ENCODE peak calls at places on chromosomes 5 and 9, in four cellular contexts. W is ascending aorta, I is mesendoderm, A is dorsolateral prefrontal cortex. X is an unnamed sample. For H3K27me3, the result is how much of the 10 kb centered on the place peaks cover.

GRCh38 chr9:9729082-9729481 is 883.7 kb downstream of the PTPRD start:
- DNase-seq in I (no peak), W (no peak), A (no peak), X (no peak)

GRCh38 chr5:115160975-115161475 is 8.7 kb downstream of the TRIM36 start:
- DNase-seq in A (no peak), W (no peak), I (no peak), X (no peak)

GRCh38 chr5:154168395-154168794 is 22.1 kb upstream of the GALNT10 start:
- DNase-seq in A (no peak), I (no peak), W (no peak), X (no peak)

GRCh38 chr5:14439087-14439841 is 142.3 kb upstream of the OTULINL start:
- DNase-seq in I (no peak), A (no peak), W (no peak), X (no peak)

GRCh38 chr5:163964650-163965049 is 459.2 kb downstream of the MAT2B start:
- DNase-seq in I (no peak), W (no peak), A (no peak), X (no peak)

GRCh38 chr5:65125681-65126080 is 356.0 kb downstream of the ADAMTS6 start:
- DNase-seq in W (no peak), A (no peak), I (no peak), X (no peak)

GRCh38 chr5:4058899-4059298 is 463.3 kb downstream of the IRX1 start:
- DNase-seq in I (peak), W (peak), A (no peak), X (no peak)

GRCh38 chr5:159001247-159001646 is 98.5 kb downstream of the EBF1 start:
- DNase-seq in W (no peak), I (no peak), A (no peak), X (no peak)

GRCh38 chr9:136676297-136676794 is 10.9 kb downstream of the AGPAT2 start:
- DNase-seq in A (no peak), W (no peak), I (no peak), X (no peak)

GRCh38 chr5:124795829-124796228 is 49.4 kb upstream of the ZNF608 start:
- DNase-seq in W (no peak), I (no peak), A (no peak), X (no peak)

GRCh38 chr9:124792976-124793594 is 16.2 kb downstream of the OLFML2A start:
- DNase-seq in W (no peak), I (no peak), A (no peak), X (no peak)

GRCh38 chr5:76192837-76193236 is 109.7 kb downstream of the SV2C start:
- DNase-seq in I (no peak), A (no peak), W (no peak), X (no peak)

GRCh38 chr9:84669008-84669292 is 579 bp upstream of the NTRK2 start:
- DNase-seq in W (no peak), I (no peak), A (no peak), X (no peak)

GRCh38 chr5:178455480-178455835 is 134.7 kb downstream of the COL23A1 start:
- DNase-seq in I (no peak), W (no peak), A (no peak), X (no peak)

GRCh38 chr5:178284095-178284675 is 51.6 kb upstream of the PHYKPL start:
- DNase-seq in A (no peak), W (no peak), I (peak), X (no peak)

GRCh38 chr5:89255845-89256463 is 373.0 kb upstream of the MEF2C start:
- DNase-seq in W (no peak), I (peak), A (no peak), X (no peak)

GRCh38 chr5:135332519-135333150 is 66.4 kb downstream of the MACROH2A1 start:
- DNase-seq in A (no peak), W (no peak), I (peak), X (no peak)

GRCh38 chr5:96254980-96255681 is 177.9 kb downstream of the PCSK1 start:
- DNase-seq in W (no peak), A (no peak), I (no peak), X (no peak)

GRCh38 chr5:136030252-136030651 is 1.5 kb downstream of the TGFBI start:
- DNase-seq in A (no peak), W (peak), I (no peak), X (no peak)

GRCh38 chr5:82164957-82165698 is 113.0 kb downstream of the RPS23 start:
- DNase-seq in A (no peak), W (no peak), I (peak), X (no peak)

GRCh38 chr9:109264865-109265532 is 55.9 kb downstream of the EPB41L4B start:
- DNase-seq in I (no peak), A (no peak), W (peak), X (peak)

DNA sequence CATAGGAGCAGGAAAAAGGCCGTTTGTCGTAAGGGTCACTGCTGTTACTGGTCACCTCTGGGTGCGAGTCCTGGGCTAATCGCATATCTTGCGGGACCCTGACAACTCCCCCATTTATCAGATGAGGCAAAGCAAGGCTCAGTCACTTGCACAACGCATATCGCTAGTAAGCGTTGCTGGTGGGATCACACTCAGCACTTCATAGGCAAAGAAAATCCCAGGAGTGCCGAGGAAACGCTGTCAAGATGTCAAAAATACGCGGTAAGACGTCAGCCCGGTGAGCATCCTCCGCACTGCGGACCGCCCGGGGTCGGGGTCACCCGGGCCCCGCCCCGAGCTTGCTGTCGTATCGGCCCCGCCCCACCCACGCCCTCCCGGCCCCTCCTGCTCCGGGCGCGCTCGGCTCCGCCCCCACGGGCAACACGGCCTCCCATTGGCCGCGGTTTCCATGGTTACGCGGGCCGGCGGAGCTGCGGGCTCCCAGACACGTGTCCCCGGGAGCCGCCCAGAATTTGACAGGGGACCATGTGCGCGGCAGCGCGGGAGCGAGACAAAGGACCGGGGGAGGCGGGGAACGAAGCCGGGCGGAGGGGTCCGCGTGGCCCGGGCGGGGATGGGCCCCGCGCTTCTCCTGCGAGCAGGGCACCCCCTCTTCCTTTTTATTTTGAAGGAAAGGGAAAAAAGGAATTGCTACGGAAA is 80.2 kb upstream of the IER5L start:
- DNase-seq in W (peak), I (peak), A (peak), X (peak)
- H3K27ac ChIP-seq in W (no peak), I (no peak), A (peak), X (peak)

DNA sequence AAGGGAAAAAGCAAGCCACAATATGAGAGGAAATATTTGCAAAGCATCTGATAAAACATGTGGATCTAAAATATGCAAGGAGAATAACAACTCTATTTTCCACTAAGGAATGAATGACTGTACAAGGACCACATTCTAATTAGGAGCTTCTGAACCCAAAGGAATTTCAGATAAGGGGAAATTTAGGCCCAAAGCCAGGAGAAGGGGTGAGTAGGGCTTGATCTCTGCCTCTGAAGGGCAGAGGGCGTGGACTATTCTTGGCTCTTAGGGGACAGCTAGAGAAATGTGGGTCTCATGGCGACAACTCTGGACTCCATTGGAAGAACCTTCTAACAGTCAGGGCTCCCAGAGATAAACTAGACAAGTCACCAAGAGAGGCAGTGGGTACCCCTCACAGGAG is 132.7 kb upstream of the GABRP start:
- DNase-seq in I (no peak), A (no peak), W (no peak), X (no peak)
- H3K27me3 ChIP-seq in I (under half), A (under half), W (under half), X (under half)

GRCh38 chr9:36056896-36057295 is 20.2 kb downstream of the RECK start:
- DNase-seq in W (no peak), A (no peak), I (no peak), X (no peak)
- H3K4me3 ChIP-seq in W (no peak), A (no peak), I (no peak), X (no peak)

GRCh38 chr5:133236541-133236951 is 184.7 kb downstream of the HSPA4 start:
- DNase-seq in W (peak), A (no peak), I (no peak), X (no peak)
- H3K27ac ChIP-seq in W (no peak), A (no peak), I (no peak), X (no peak)

GRCh38 chr9:37710039-37710438 is 43.6 kb upstream of the TRMT10B start:
- DNase-seq in W (no peak), A (no peak), I (no peak), X (no peak)
- H3K27me3 ChIP-seq in W (under half), A (under half), I (under half), X (under half)

DNA sequence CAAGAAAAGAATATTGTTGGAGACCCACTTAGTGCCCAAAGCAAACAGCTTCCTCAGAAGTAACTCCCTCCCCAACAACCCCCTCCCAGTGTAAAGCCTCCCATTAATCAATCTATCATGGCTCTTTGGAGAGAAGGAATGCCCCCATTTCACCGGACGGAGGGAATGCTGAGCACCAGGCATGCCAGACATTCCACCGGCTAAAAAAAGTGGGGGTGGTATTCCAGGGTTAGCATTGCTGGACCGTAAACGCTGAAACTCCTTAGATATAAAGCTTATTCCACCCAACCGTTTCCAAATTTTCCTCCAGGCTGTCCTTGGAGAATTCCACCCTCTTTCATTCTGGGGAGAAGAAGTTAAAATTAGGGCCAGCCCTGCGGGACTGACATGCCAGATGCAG is 363 bp upstream of the MAMDC2 start:
- DNase-seq in A (no peak), W (no peak), I (peak), X (no peak)
- H3K4me3 ChIP-seq in A (peak), W (peak), I (no peak), X (peak)

GRCh38 chr9:113488490-113488889 is 25.0 kb downstream of the RGS3 start:
- DNase-seq in W (peak), I (no peak), A (no peak), X (no peak)

GRCh38 chr9:113484258-113484730 is 20.8 kb downstream of the RGS3 start:
- DNase-seq in A (no peak), W (peak), I (no peak), X (peak)

GRCh38 chr9:113485761-113486115 is 22.2 kb downstream of the RGS3 start:
- DNase-seq in A (no peak), W (no peak), I (no peak), X (no peak)

GRCh38 chr9:113488071-113488470 is 24.5 kb downstream of the RGS3 start:
- DNase-seq in A (no peak), W (no peak), I (no peak), X (no peak)

DNA sequence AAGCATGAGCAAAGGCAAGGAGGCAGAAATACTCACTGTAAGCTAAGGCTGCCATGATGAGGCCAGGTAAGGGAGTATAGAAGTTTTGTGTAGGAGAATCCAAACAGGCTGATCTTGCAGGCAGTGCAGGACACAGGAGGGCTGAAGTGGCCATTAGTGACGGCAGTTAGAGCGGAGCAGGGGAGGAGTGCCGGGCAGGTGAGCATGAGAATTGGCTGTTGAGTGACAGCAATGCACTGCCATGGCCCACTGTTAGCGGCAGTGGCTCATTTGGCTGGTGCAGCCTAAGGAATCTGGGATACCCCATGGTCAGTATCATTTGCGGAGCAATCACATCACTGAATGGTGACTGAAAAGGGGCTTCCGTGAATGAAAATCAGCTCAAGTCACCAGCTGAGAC is 22.8 kb downstream of the RGS3 start:
- DNase-seq in A (no peak), W (no peak), I (no peak), X (no peak)
- H3K27ac ChIP-seq in A (no peak), W (peak), I (no peak), X (peak)

GRCh38 chr9:130939405-130939941 is 426 bp upstream of the FIBCD1 start:
- DNase-seq in W (no peak), I (peak), A (no peak), X (no peak)
- H3K27me3 ChIP-seq in W (under half), I (under half), A (half or more), X (under half)

DNA sequence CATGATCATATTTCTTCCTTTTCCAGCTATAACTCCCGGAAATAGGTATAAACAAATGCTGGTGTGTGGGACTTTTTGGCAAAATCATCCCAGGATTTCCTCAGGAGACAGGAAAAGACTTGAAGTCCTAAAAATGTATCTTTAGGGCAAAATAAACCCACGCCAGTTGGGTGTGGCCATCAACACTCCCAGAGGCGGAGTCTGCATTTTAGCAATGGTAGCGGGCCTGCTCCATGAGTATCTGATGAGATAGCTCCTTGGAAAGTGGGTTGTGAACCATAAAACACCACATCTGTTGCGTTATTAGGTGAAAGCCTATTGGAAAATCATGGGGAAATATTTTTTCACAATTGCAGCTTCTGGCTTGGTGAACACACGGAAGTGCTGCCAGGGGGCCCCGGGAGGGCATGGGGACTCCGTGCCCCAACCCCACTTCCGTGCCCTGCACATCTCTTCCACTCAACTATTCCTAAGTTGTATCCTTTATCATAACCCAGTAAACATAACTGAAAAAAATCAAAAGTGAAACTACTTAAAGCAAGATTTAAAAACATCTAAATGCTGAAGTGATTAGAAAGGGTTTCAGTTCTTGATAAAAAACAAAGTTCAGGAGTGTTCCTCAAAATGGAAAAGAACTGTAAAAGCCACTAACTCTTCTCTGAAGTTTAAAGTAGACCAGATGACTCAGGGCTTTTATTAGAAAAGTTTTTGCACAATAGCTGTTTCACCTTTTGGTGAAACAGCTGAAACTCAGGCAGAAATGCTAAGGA is 111.2 kb downstream of the LRRC70 start:
- DNase-seq in I (no peak), A (no peak), W (no peak), X (no peak)
- H3K4me3 ChIP-seq in I (no peak), A (no peak), W (no peak), X (no peak)

X was measured in right atrium auricular region.